ENCODE peak calls at places on chromosomes 4 and X, in eight cellular contexts. G is fibroblast of pulmonary artery; W is COR-L47; B is NCI-H510A treated with DMSO at 0.1 percent for 48 hours; Y is fibroblast of mammary gland; I is mammary epithelial cell; N is activated T-cell treated with anti-CD3 and anti-CD28 coated beads, Interleukin-2, amount 50 U/mL, for 72 hours; F is hippocampal formation. Z is an unnamed sample.

GRCh38 chrX:43707812-43708548 is 51.9 kb downstream of the MAOA start:
- DNase-seq in W (no peak), B (no peak), I (no peak), F (no peak), N (no peak), G (peak), Y (peak), Z (no peak)

GRCh38 chr4:87423313-87424031 is 1.1 kb downstream of the NUDT9 start:
- DNase-seq in W (peak), N (no peak), F (no peak), Y (peak), G (no peak), B (peak), I (peak), Z (no peak)

GRCh38 chr4:2526559-2526958 is 9.9 kb upstream of the FAM193A start:
- DNase-seq in F (no peak), G (no peak), B (no peak), I (no peak), W (no peak), N (no peak), Y (no peak), Z (no peak)

GRCh38 chrX:46325312-46325877 is 219.8 kb downstream of the ZNF674 start:
- DNase-seq in W (no peak), Y (peak), N (peak), F (no peak), B (no peak), I (peak), G (peak), Z (peak)

GRCh38 chr4:159227378-159227777 is 124.5 kb downstream of the RAPGEF2 start:
- DNase-seq in N (no peak), W (no peak), Y (peak), B (peak), F (no peak), I (peak), G (no peak), Z (no peak)

GRCh38 chr4:10115657-10116624 is 658 bp downstream of the WDR1 start:
- DNase-seq in F (no peak), N (peak), Y (no peak), I (peak), W (no peak), G (no peak), B (peak), Z (peak)

GRCh38 chr4:23876418-23877089 is 13.3 kb downstream of the PPARGC1A start:
- DNase-seq in G (no peak), F (no peak), N (no peak), B (no peak), I (no peak), W (no peak), Y (no peak), Z (no peak)

GRCh38 chr4:10066206-10066605 is 44.9 kb upstream of the SLC2A9 start:
- DNase-seq in F (no peak), W (no peak), I (no peak), N (no peak), B (no peak), Y (no peak), G (no peak), Z (no peak)

GRCh38 chr4:188295899-188296298 is 156.7 kb downstream of the TRIML1 start:
- DNase-seq in N (no peak), B (no peak), Y (peak), G (peak), I (peak), F (no peak), W (no peak), Z (no peak)

GRCh38 chrX:16727637-16728036 is 8.2 kb downstream of the SYAP1 start:
- DNase-seq in N (no peak), F (no peak), W (no peak), Y (no peak), I (no peak), B (no peak), G (no peak), Z (no peak)

GRCh38 chr4:133186845-133187244 is 37.8 kb downstream of the PCDH10 start:
- DNase-seq in W (no peak), Y (no peak), G (no peak), F (no peak), I (no peak), N (no peak), B (no peak), Z (no peak)

GRCh38 chrX:148024425-148025148 is 43.5 kb downstream of the FMR1NB start:
- DNase-seq in N (no peak), G (no peak), F (no peak), W (no peak), B (no peak), Y (no peak), I (no peak), Z (no peak)

GRCh38 chr4:26884486-26884988 is 23.9 kb downstream of the STIM2 start:
- DNase-seq in B (no peak), Y (no peak), W (no peak), N (peak), I (no peak), G (no peak), F (no peak), Z (no peak)

GRCh38 chrX:11064851-11065600 is 46.1 kb upstream of the HCCS start:
- DNase-seq in G (peak), B (no peak), W (no peak), F (peak), N (no peak), I (peak), Y (peak), Z (no peak)

GRCh38 chr4:158162637-158163036 is 10.2 kb downstream of the GASK1B start:
- DNase-seq in W (no peak), I (peak), B (no peak), G (no peak), Y (peak), N (no peak), F (no peak), Z (no peak)

GRCh38 chr4:10079951-10080873 is 36.4 kb downstream of the WDR1 start:
- DNase-seq in W (no peak), Y (no peak), B (no peak), G (no peak), F (no peak), I (no peak), N (no peak), Z (no peak)

GRCh38 chrX:30364229-30364628 is 55.0 kb upstream of the NR0B1 start:
- DNase-seq in G (no peak), N (no peak), I (no peak), W (peak), Y (no peak), B (peak), F (no peak), Z (no peak)

GRCh38 chr4:10006236-10006603 is 15.1 kb downstream of the SLC2A9 start:
- DNase-seq in N (no peak), W (peak), Y (peak), F (no peak), G (peak), B (no peak), I (peak), Z (no peak)

GRCh38 chr4:149825336-149825735 is 9.7 kb upstream of the IQCM start:
- DNase-seq in Y (no peak), W (no peak), I (peak), G (no peak), N (no peak), B (no peak), F (no peak), Z (no peak)

GRCh38 chrX:134144231-134144630 is 92.8 kb upstream of the CCDC160 start:
- DNase-seq in G (peak), N (peak), B (peak), F (no peak), Y (peak), W (no peak), I (peak), Z (no peak)

GRCh38 chr4:169143335-169143734 is 127.4 kb downstream of the SH3RF1 start:
- DNase-seq in Y (no peak), I (no peak), W (no peak), N (no peak), F (no peak), B (no peak), G (no peak), Z (no peak)

GRCh38 chr4:130359537-130359936 is 1263.6 kb downstream of the C4orf33 start:
- DNase-seq in B (no peak), Y (peak), W (no peak), F (peak), G (peak), N (no peak), I (no peak), Z (no peak)

GRCh38 chr4:159269956-159270355 is 167.1 kb downstream of the RAPGEF2 start:
- DNase-seq in G (no peak), F (peak), I (no peak), Y (no peak), W (no peak), N (no peak), B (no peak), Z (no peak)

GRCh38 chrX:127574829-127575228 is 477.4 kb downstream of the ACTRT1 start:
- DNase-seq in F (no peak), B (no peak), N (no peak), Y (no peak), W (no peak), G (no peak), I (no peak), Z (no peak)

GRCh38 chr4:139099366-139099982 is 77.5 kb downstream of the ELF2 start:
- DNase-seq in W (peak), G (peak), F (peak), I (peak), B (peak), N (peak), Y (peak), Z (peak)

GRCh38 chrX:63250253-63250868 is 100.8 kb downstream of the SPIN4 start:
- DNase-seq in B (no peak), W (no peak), F (no peak), I (peak), Y (peak), G (peak), N (peak), Z (peak)

GRCh38 chrX:41522071-41522470 is 74.9 kb downstream of the NYX start:
- DNase-seq in G (no peak), Y (no peak), W (no peak), N (no peak), I (no peak), B (no peak), F (no peak), Z (no peak)

GRCh38 chr4:76752911-76753494 is 144.9 kb downstream of the SOWAHB start:
- DNase-seq in G (peak), I (peak), Y (peak), F (no peak), W (no peak), B (peak), N (no peak), Z (no peak)

GRCh38 chrX:20333672-20334071 is 67.0 kb upstream of the RPS6KA3 start:
- DNase-seq in I (no peak), G (no peak), F (no peak), N (no peak), W (no peak), B (no peak), Y (no peak), Z (no peak)

GRCh38 chr4:141680060-141680459 is 43.7 kb downstream of the IL15 start:
- DNase-seq in B (no peak), F (no peak), N (no peak), W (no peak), I (no peak), G (no peak), Y (no peak), Z (no peak)

GRCh38 chr4:23368081-23368697 is 521.7 kb downstream of the PPARGC1A start:
- DNase-seq in Y (no peak), I (no peak), N (no peak), G (no peak), B (peak), W (peak), F (no peak), Z (no peak)

GRCh38 chr4:12961713-12962112 is 522.4 kb downstream of the RAB28 start:
- DNase-seq in I (no peak), B (no peak), G (no peak), W (no peak), N (no peak), Y (no peak), F (no peak), Z (no peak)

GRCh38 chr4:166594326-166594946 is 639.9 kb downstream of the SPOCK3 start:
- DNase-seq in B (peak), N (no peak), W (peak), I (peak), G (peak), Y (peak), F (peak), Z (no peak)

GRCh38 chr4:335515-335914 is 2.1 kb upstream of the ZNF141 start:
- DNase-seq in N (no peak), B (no peak), W (no peak), F (no peak), Y (no peak), G (no peak), I (no peak), Z (no peak)

Z was measured in stimulated activated naive CD8-positive, alpha-beta T cell treated with anti-CD3 and anti-CD28 coated beads, Interleukin-15, amount 100 ng/mL, for 72 hours.